ENCODE peak calls at places on chromosomes 12 and 14, in six cellular contexts. X, Z, K, R, D and S are unnamed samples.

GRCh38 chr14:71001742-71002141 is 94.5 kb downstream of the PCNX1 start:
- DNase-seq in R (no peak), D (no peak), X (no peak), Z (no peak), K (no peak), S (no peak)

GRCh38 chr12:56935752-56936151 is 1.5 kb upstream of the SDR9C7 start:
- DNase-seq in D (no peak), Z (no peak), R (no peak), K (no peak), X (no peak), S (no peak)

GRCh38 chr12:108526482-108527234 is 11.6 kb downstream of the FICD start:
- DNase-seq in K (peak; percentile 69), Z (no peak), R (no peak), X (no peak), D (no peak), S (no peak)

GRCh38 chr12:95859947-95860850 is 1.4 kb downstream of the SNRPF start:
- DNase-seq in D (no peak), K (no peak), X (no peak), Z (no peak), R (no peak), S (no peak)

GRCh38 chr14:75372260-75372659 is 55.6 kb upstream of the JDP2 start:
- DNase-seq in X (no peak), K (peak; percentile 65), Z (no peak), R (no peak), D (no peak), S (no peak)

GRCh38 chr12:48993787-48994186 is 5.4 kb downstream of the DDN start:
- DNase-seq in X (no peak), Z (no peak), R (no peak), D (no peak), K (no peak), S (no peak)

GRCh38 chr12:106747973-106748436 is 26.5 kb upstream of the RIC8B start:
- DNase-seq in R (no peak), K (no peak), D (no peak), X (no peak), Z (no peak), S (no peak)

GRCh38 chr14:101876539-101876938 is 87.8 kb upstream of the DYNC1H1 start:
- DNase-seq in X (peak; percentile 99), D (peak; percentile 56), Z (peak; percentile 59), K (peak; percentile 97), R (peak; percentile 83), S (peak; percentile 65)

GRCh38 chr12:82998509-82998908 is 311.8 kb downstream of the TMTC2 start:
- DNase-seq in R (no peak), K (no peak), D (no peak), X (no peak), Z (no peak), S (no peak)
- H3K4me1 ChIP-seq in R (no peaks in the 10 kb centered on the region), K (no peaks in the 10 kb centered on the region), D (no peaks in the 10 kb centered on the region), X (no peaks in the 10 kb centered on the region), Z (no peaks in the 10 kb centered on the region), S (peaks cover 8% of the 10 kb centered on the region)

DNA sequence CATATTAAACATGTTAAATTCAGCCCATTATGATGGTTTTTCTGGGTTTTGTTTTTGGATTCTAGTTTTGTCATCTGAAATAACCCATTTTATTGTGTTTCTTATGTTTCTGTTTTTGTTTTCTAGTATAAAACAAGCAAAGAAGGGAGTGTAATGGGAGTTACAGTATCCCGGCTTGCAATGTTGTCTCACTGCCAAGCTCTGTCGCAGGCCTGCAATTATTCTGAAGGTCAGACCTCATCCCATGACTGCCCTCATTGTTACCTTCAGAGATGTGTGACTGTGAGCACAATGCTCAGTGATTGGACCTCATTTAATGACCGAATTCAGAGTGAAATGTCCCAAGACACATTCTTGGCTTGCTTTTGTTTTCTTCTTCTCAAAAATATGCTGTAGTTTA is 73.0 kb upstream of the ATF1 start:
- DNase-seq in X (no peak), Z (no peak), R (no peak), D (no peak), K (peak; percentile 94), S (no peak)
- H3K36me3 ChIP-seq in X (peaks cover 11% of the 10 kb centered on the region), Z (peaks cover 29% of the 10 kb centered on the region), R (peaks cover 50% of the 10 kb centered on the region), D (peaks cover 18% of the 10 kb centered on the region), K (peaks cover 42% of the 10 kb centered on the region), S (peaks cover 4% of the 10 kb centered on the region)

GRCh38 chr14:61351457-61351856 is 30.1 kb downstream of the PRKCH start:
- DNase-seq in D (no peak), K (no peak), R (no peak), Z (no peak), X (no peak), S (no peak)
- H3K9me3 ChIP-seq in D (no peaks in the 10 kb centered on the region), K (no peaks in the 10 kb centered on the region), R (no peaks in the 10 kb centered on the region), Z (no peaks in the 10 kb centered on the region), X (no peaks in the 10 kb centered on the region), S (no peaks in the 10 kb centered on the region)

DNA sequence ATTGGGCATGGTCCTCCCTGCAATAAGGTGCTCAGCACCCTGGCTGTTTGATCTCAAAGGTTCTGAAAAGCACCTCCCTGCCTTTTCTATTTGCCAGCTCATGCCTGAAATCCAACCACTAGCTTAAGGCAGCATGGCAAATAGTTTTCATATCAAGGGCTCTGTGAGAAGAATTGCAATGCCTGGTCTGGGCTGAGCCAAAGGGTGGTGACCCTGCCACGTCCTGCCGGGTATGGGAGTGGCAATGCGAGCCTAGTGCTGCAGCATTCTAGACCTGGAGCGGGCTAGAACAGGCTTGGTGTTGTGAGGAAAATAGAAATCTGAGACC is 2.3 kb upstream of the SCNN1A start:
- DNase-seq in Z (no peak), X (no peak), K (peak; percentile 77), D (peak; percentile 88), R (peak; percentile 74), S (peak; percentile 74)
- H3K4me1 ChIP-seq in Z (peaks cover 20% of the 10 kb centered on the region), X (peaks cover 9% of the 10 kb centered on the region), K (peaks cover 47% of the 10 kb centered on the region), D (peaks cover 39% of the 10 kb centered on the region), R (peaks cover 42% of the 10 kb centered on the region), S (peaks cover 43% of the 10 kb centered on the region)

GRCh38 chr12:94290353-94290752 is 142.0 kb downstream of the PLXNC1 start:
- DNase-seq in D (no peak), Z (no peak), R (no peak), X (no peak), K (no peak), S (no peak)
- H3K36me3 ChIP-seq in D (no peaks in the 10 kb centered on the region), Z (peaks cover 12% of the 10 kb centered on the region), R (no peaks in the 10 kb centered on the region), X (no peaks in the 10 kb centered on the region), K (no peaks in the 10 kb centered on the region), S (no peaks in the 10 kb centered on the region)

GRCh38 chr12:133233006-133233405 is 2.7 kb downstream of the ANHX start:
- DNase-seq in R (no peak), Z (no peak), K (peak; percentile 30), D (no peak), X (no peak), S (no peak)
- H3K9me3 ChIP-seq in R (no peaks in the 10 kb centered on the region), Z (no peaks in the 10 kb centered on the region), K (no peaks in the 10 kb centered on the region), D (peaks cover 70% of the 10 kb centered on the region), X (no peaks in the 10 kb centered on the region), S (peaks cover 59% of the 10 kb centered on the region)

DNA sequence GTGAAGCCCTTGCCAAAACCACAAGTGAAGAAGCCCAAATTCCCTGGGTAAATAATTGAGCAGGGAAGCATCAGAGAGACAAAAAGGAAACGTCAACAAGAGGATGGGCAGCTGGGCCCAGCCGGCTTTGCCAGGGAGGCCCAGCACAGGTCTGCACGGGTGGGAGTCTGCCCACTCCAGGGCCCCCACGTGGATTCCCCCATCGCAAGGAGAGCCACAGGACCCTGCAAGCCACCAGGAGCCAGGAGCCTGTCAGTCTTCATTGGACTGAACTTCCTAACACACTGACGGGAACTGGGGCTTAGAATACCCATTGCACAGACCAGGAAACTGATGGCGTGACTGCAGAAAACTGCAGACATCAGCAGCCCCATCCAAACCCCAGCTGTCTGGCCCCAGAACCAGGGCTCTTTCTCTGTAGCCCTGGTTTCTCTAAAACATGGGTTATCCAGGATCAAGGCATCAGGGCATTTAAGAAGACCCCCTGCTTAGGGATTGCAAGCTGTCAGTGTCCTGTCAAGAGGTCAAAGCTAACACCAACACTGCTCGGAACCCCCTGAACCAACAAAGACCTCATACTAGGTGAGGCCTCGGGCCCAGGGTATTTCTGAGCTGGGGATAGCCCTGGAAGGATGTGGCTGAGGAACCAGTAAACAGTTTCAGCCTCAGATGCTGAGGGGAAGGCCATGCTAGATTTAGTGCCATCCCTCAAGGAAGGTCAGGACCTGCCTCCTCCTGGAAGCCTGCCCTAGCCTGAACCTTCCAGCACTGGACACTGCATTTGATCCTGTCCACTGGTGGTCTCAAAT is 39.4 kb downstream of the BCL11B start:
- DNase-seq in K (no peak), D (no peak), Z (no peak), R (no peak), X (no peak), S (no peak)
- H3K4me1 ChIP-seq in K (no peaks in the 10 kb centered on the region), D (no peaks in the 10 kb centered on the region), Z (peaks cover 97% of the 10 kb centered on the region), R (no peaks in the 10 kb centered on the region), X (no peaks in the 10 kb centered on the region), S (no peaks in the 10 kb centered on the region)